ENCODE peak calls at places on chromosome 2, in five cellular contexts. H is stimulated activated naive B cell treated with anti-CD40 and anti-IgM and Interleukin-4, amounts not matched to agents 10 μg/mL and 1 μg/mL and 100 μg/mL, for 72 hours; N is MV-4-11; E is ureter; Z is LoVo. K is an unnamed sample.

GRCh38 chr2:42141687-42142475 is 27.3 kb upstream of the EML4 start:
- DNase-seq in E (no peak), N (peak), H (peak), Z (peak), K (peak)

GRCh38 chr2:55550368-55551102 is 31.0 kb downstream of the CFAP36 start:
- DNase-seq in N (no peak), E (no peak), H (no peak), Z (no peak), K (no peak)

GRCh38 chr2:46967990-46968647 is 52.5 kb upstream of the MCFD2 start:
- DNase-seq in N (peak), Z (peak), E (peak), H (no peak), K (peak)

GRCh38 chr2:5981241-5982055 is 289.3 kb downstream of the SOX11 start:
- DNase-seq in E (no peak), H (no peak), N (no peak), Z (no peak), K (no peak)

GRCh38 chr2:28325567-28326468 is 66.8 kb upstream of the FOSL2 start:
- DNase-seq in E (peak), N (peak), Z (peak), H (peak), K (no peak)

GRCh38 chr2:64325852-64326577 is 127.9 kb upstream of the LGALSL start:
- DNase-seq in N (no peak), Z (no peak), H (peak), E (no peak), K (no peak)

GRCh38 chr2:216643986-216644662 is 10.9 kb downstream of the IGFBP2 start:
- DNase-seq in H (no peak), N (no peak), Z (no peak), E (no peak), K (no peak)

GRCh38 chr2:31434911-31435310 is 20.4 kb upstream of the XDH start:
- DNase-seq in E (no peak), Z (no peak), H (no peak), N (no peak), K (peak)

GRCh38 chr2:45980161-45980852 is 316.9 kb upstream of the EPAS1 start:
- DNase-seq in E (no peak), N (no peak), H (no peak), Z (no peak), K (no peak)

GRCh38 chr2:124317628-124318027 is 292.5 kb downstream of the CNTNAP5 start:
- DNase-seq in E (no peak), N (no peak), Z (no peak), H (no peak), K (peak)

GRCh38 chr2:174902491-174903242 is 102.5 kb downstream of the CHN1 start:
- DNase-seq in H (no peak), E (no peak), N (no peak), Z (no peak), K (peak)

GRCh38 chr2:224523626-224524577 is 61.3 kb downstream of the CUL3 start:
- DNase-seq in N (no peak), E (no peak), Z (no peak), H (no peak), K (no peak)

GRCh38 chr2:239908308-239908707 is 116.8 kb downstream of the NDUFA10 start:
- DNase-seq in H (no peak), N (no peak), E (peak), Z (no peak), K (no peak)

GRCh38 chr2:164782323-164782722 is 59.3 kb downstream of the COBLL1 start:
- DNase-seq in N (no peak), Z (no peak), H (no peak), E (no peak), K (no peak)

GRCh38 chr2:70888925-70889715 is 46.6 kb upstream of the ATP6V1B1 start:
- DNase-seq in H (no peak), N (no peak), Z (no peak), E (no peak), K (no peak)

GRCh38 chr2:198700330-198700729 is 757.4 kb downstream of the SATB2 start:
- DNase-seq in H (no peak), E (no peak), N (no peak), Z (no peak), K (no peak)

GRCh38 chr2:159859583-159859982 is 61.6 kb upstream of the CD302 start:
- DNase-seq in E (no peak), N (no peak), H (no peak), Z (no peak), K (no peak)

GRCh38 chr2:96084006-96084857 is 32.1 kb downstream of the ADRA2B start:
- DNase-seq in E (peak), N (no peak), Z (no peak), H (no peak), K (no peak)

GRCh38 chr2:68225119-68225632 is 27.2 kb downstream of the PPP3R1 start:
- DNase-seq in Z (peak), N (peak), H (no peak), E (no peak), K (peak)

GRCh38 chr2:193963472-193964119 is 1693.4 kb upstream of the SLC39A10 start:
- DNase-seq in Z (peak), N (no peak), E (no peak), H (no peak), K (peak)

K was measured in OCI-M1.